ENCODE peak calls at places on chromosomes 6 and 20, in seven cellular contexts. R is stimulated activated CD4-positive, alpha-beta T cell treated with anti-CD3 and anti-CD28 coated beads, Interleukin-1b, Interleukin-23, amount 100 ng/mL, for 24 hours; D is Kasumi-1; Y is stimulated activated CD8-positive, alpha-beta memory T cell treated with anti-CD3 and anti-CD28 coated beads, Interleukin-7, amount 100 ng/mL, for 4 hours; E is pancreas; T is transverse colon; J is stimulated activated naive B cell treated with anti-CD40 and anti-IgM and Interleukin-4, amounts not matched to agents 10 μg/mL and 1 μg/mL and 100 μg/mL, for 72 hours. O is an unnamed sample.

GRCh38 chr20:60131375-60131774 is 173.2 kb downstream of the CDH26 start:
- DNase-seq in R (no peak), D (peak), Y (no peak), E (no peak), T (no peak), J (no peak), O (no peak)

GRCh38 chr20:47818466-47818865 is 33.2 kb upstream of the SULF2 start:
- DNase-seq in R (no peak), D (no peak), Y (no peak), E (no peak), T (no peak), J (no peak), O (no peak)

GRCh38 chr20:34120213-34120612 is 8.2 kb upstream of the EIF2S2 start:
- DNase-seq in R (no peak), D (no peak), Y (no peak), E (no peak), T (no peak), J (no peak), O (no peak)

GRCh38 chr6:151034825-151035781 is 169.6 kb downstream of the MTHFD1L start:
- DNase-seq in R (no peak), D (no peak), Y (no peak), E (no peak), T (no peak), J (no peak), O (no peak)

GRCh38 chr6:159002432-159003160 is 2.6 kb upstream of the RSPH3 start:
- DNase-seq in R (no peak), D (no peak), Y (no peak), E (no peak), T (no peak), J (no peak), O (no peak)

GRCh38 chr6:2129076-2129695 is 116.2 kb downstream of the GMDS start:
- DNase-seq in R (no peak), D (no peak), Y (no peak), E (no peak), T (no peak), J (no peak), O (peak)

GRCh38 chr6:140124498-140124897 is 750.0 kb upstream of the CITED2 start:
- DNase-seq in R (no peak), D (no peak), Y (no peak), E (no peak), T (peak), J (no peak), O (no peak)

GRCh38 chr6:170289108-170289931 is 1.6 kb downstream of the DLL1 start:
- DNase-seq in R (no peak), D (no peak), Y (no peak), E (no peak), T (no peak), J (no peak), O (no peak)

GRCh38 chr20:37397076-37397953 is 51.4 kb downstream of the SRC start:
- DNase-seq in R (no peak), D (no peak), Y (no peak), E (no peak), T (no peak), J (no peak), O (no peak)

GRCh38 chr6:154350293-154350692 is 6.3 kb downstream of the IPCEF1 start:
- DNase-seq in R (no peak), D (no peak), Y (no peak), E (no peak), T (no peak), J (no peak), O (no peak)

GRCh38 chr20:36153754-36154695 is 515 bp upstream of the EPB41L1 start:
- DNase-seq in R (no peak), D (peak), Y (peak), E (peak), T (peak), J (no peak), O (no peak)

GRCh38 chr20:9903048-9903651 is 64.3 kb upstream of the PAK5 start:
- DNase-seq in R (no peak), D (no peak), Y (no peak), E (no peak), T (no peak), J (no peak), O (peak)

GRCh38 chr6:22888147-22888831 is 318.9 kb downstream of the HDGFL1 start:
- DNase-seq in R (no peak), D (no peak), Y (no peak), E (no peak), T (no peak), J (no peak), O (no peak)

GRCh38 chr6:16337280-16337975 is 99.0 kb downstream of the GMPR start:
- DNase-seq in R (no peak), D (no peak), Y (no peak), E (peak), T (peak), J (no peak), O (no peak)

GRCh38 chr20:50745634-50746137 is 14.3 kb downstream of the PARD6B start:
- DNase-seq in R (no peak), D (no peak), Y (no peak), E (no peak), T (peak), J (no peak), O (no peak)

GRCh38 chr6:119276211-119276610 is 73.3 kb downstream of the MAN1A1 start:
- DNase-seq in R (no peak), D (no peak), Y (no peak), E (no peak), T (no peak), J (no peak), O (no peak)

GRCh38 chr20:48523191-48523757 is 304.5 kb downstream of the PREX1 start:
- DNase-seq in R (no peak), D (peak), Y (no peak), E (no peak), T (no peak), J (no peak), O (peak)

GRCh38 chr6:132362318-132363185 is 38.7 kb downstream of the MOXD1 start:
- DNase-seq in R (no peak), D (no peak), Y (no peak), E (no peak), T (no peak), J (no peak), O (no peak)

GRCh38 chr6:11700118-11700718 is 78.4 kb downstream of the ADTRP start:
- DNase-seq in R (no peak), D (peak), Y (no peak), E (no peak), T (no peak), J (no peak), O (peak)

GRCh38 chr6:142013875-142014495 is 118.7 kb upstream of the GJE1 start:
- DNase-seq in R (no peak), D (no peak), Y (no peak), E (no peak), T (no peak), J (no peak), O (no peak)

GRCh38 chr6:106084973-106085686 is 1.0 kb upstream of the PRDM1 start:
- DNase-seq in R (no peak), D (no peak), Y (no peak), E (no peak), T (no peak), J (no peak), O (no peak)

GRCh38 chr6:112983741-112984221 is 636.7 kb downstream of the RFPL4B start:
- DNase-seq in R (no peak), D (no peak), Y (no peak), E (no peak), T (no peak), J (no peak), O (no peak)

GRCh38 chr6:3405182-3405518 is 51.7 kb downstream of the SLC22A23 start:
- DNase-seq in R (no peak), D (no peak), Y (no peak), E (no peak), T (no peak), J (no peak), O (no peak)

GRCh38 chr20:4961746-4962145 is 39.6 kb downstream of the SLC23A2 start:
- DNase-seq in R (no peak), D (no peak), Y (no peak), E (no peak), T (no peak), J (no peak), O (no peak)

GRCh38 chr6:125212377-125212776 is 58.8 kb downstream of the TPD52L1 start:
- DNase-seq in R (no peak), D (no peak), Y (no peak), E (no peak), T (no peak), J (no peak), O (no peak)

GRCh38 chr6:96465321-96465903 is 56.2 kb upstream of the UFL1 start:
- DNase-seq in R (no peak), D (no peak), Y (no peak), E (no peak), T (no peak), J (no peak), O (peak)

GRCh38 chr6:31538805-31539400 is 2.9 kb downstream of the DDX39B start:
- DNase-seq in R (no peak), D (no peak), Y (no peak), E (peak), T (no peak), J (no peak), O (no peak)

GRCh38 chr6:54846243-54846856 is at the start of gene FAM83B:
- DNase-seq in R (no peak), D (no peak), Y (no peak), E (peak), T (peak), J (no peak), O (no peak)

GRCh38 chr6:24520929-24521546 is 26.3 kb downstream of the ALDH5A1 start:
- DNase-seq in R (no peak), D (peak), Y (peak), E (no peak), T (peak), J (peak), O (peak)

GRCh38 chr6:129575378-129576118 is 134.4 kb downstream of the ARHGAP18 start:
- DNase-seq in R (no peak), D (peak), Y (no peak), E (no peak), T (no peak), J (no peak), O (no peak)

GRCh38 chr6:2589171-2589661 is 161.5 kb downstream of the MYLK4 start:
- DNase-seq in R (no peak), D (no peak), Y (no peak), E (no peak), T (peak), J (no peak), O (no peak)

GRCh38 chr6:10276106-10276505 is 138.8 kb downstream of the TFAP2A start:
- DNase-seq in R (no peak), D (no peak), Y (no peak), E (no peak), T (no peak), J (no peak), O (no peak)

GRCh38 chr6:153484056-153484455 is 353.0 kb upstream of the RGS17 start:
- DNase-seq in R (no peak), D (no peak), Y (no peak), E (no peak), T (no peak), J (no peak), O (no peak)

GRCh38 chr20:43969501-43969900 is 54.8 kb downstream of the TOX2 start:
- DNase-seq in R (no peak), D (no peak), Y (no peak), E (no peak), T (no peak), J (no peak), O (no peak)

GRCh38 chr6:118263929-118264486 is 284.1 kb upstream of the PLN start:
- DNase-seq in R (no peak), D (peak), Y (no peak), E (no peak), T (no peak), J (no peak), O (peak)

GRCh38 chr20:62382306-62383198 is 4.4 kb upstream of the RPS21 start:
- DNase-seq in R (peak), D (peak), Y (peak), E (peak), T (peak), J (peak), O (peak)

GRCh38 chr6:44650947-44651346 is 263.4 kb downstream of the CDC5L start:
- DNase-seq in R (no peak), D (no peak), Y (no peak), E (no peak), T (no peak), J (no peak), O (no peak)

GRCh38 chr20:17735206-17735804 is 35.5 kb downstream of the BANF2 start:
- DNase-seq in R (no peak), D (no peak), Y (no peak), E (no peak), T (no peak), J (no peak), O (no peak)

GRCh38 chr6:90865513-90865912 is 278.6 kb upstream of the MAP3K7 start:
- DNase-seq in R (no peak), D (no peak), Y (no peak), E (no peak), T (no peak), J (no peak), O (no peak)

O was measured in GM12865.